ENCODE peak calls at places on chromosome 9, in eight cellular contexts. C is ovary, N is right lobe of liver, F is A549, V is body of pancreas, A is HepG2, D is endothelial cell of umbilical vein, W is heart left ventricle. K is an unnamed sample.

GRCh38 chr9:27365977-27366376 is 69.0 kb upstream of the EQTN start:
- DNase-seq in D (no peak), F (no peak), A (no peak), N (no peak), C (no peak), V (no peak), W (no peak), K (no peak)

GRCh38 chr9:35357116-35357515 is 132.8 kb upstream of the RUSC2 start:
- DNase-seq in N (no peak), F (no peak), V (no peak), W (no peak), A (no peak), C (no peak), D (no peak), K (no peak)

GRCh38 chr9:135907446-135908333 is at the start of gene CAMSAP1:
- DNase-seq in F (peak), C (peak), N (peak), D (peak), A (peak), V (peak), W (peak), K (peak)

GRCh38 chr9:77648458-77649108 is 461 bp upstream of the GNA14 start:
- DNase-seq in V (peak), F (no peak), D (peak), N (peak), W (peak), A (no peak), C (peak), K (peak)

GRCh38 chr9:36893148-36893547 is 140.9 kb downstream of the PAX5 start:
- DNase-seq in C (no peak), A (no peak), F (no peak), D (no peak), W (no peak), V (no peak), N (no peak), K (peak)

GRCh38 chr9:96858018-96858573 is 3.8 kb upstream of the ZNF782 start:
- DNase-seq in V (no peak), W (no peak), F (no peak), N (no peak), C (no peak), D (no peak), A (peak), K (no peak)

GRCh38 chr9:20012232-20012631 is 223.4 kb upstream of the SLC24A2 start:
- DNase-seq in A (no peak), W (no peak), C (no peak), V (no peak), N (no peak), D (no peak), F (no peak), K (no peak)

GRCh38 chr9:115411516-115411915 is 293.6 kb upstream of the TNC start:
- DNase-seq in W (no peak), A (no peak), F (no peak), V (no peak), C (no peak), D (no peak), N (no peak), K (no peak)

GRCh38 chr9:69809304-69809863 is 11.2 kb upstream of the CFAP95 start:
- DNase-seq in F (no peak), A (no peak), V (no peak), C (no peak), D (peak), W (no peak), N (no peak), K (no peak)

GRCh38 chr9:15307523-15307841 is 466 bp upstream of the TTC39B start:
- DNase-seq in W (no peak), N (no peak), C (no peak), A (no peak), F (no peak), D (no peak), V (no peak), K (no peak)
- TF ChIP-seq CTCF in W (no peak), N (no peak), C (no peak), A (peak), F (peak), D (no peak), V (no peak), K (no peak)

GRCh38 chr9:81080900-81081299 is 608.4 kb downstream of the TLE1 start:
- DNase-seq in F (no peak), N (no peak), V (no peak), D (no peak), C (no peak), A (no peak), W (no peak), K (no peak)

GRCh38 chr9:81083062-81083461 is 606.3 kb downstream of the TLE1 start:
- DNase-seq in C (no peak), D (no peak), F (no peak), N (no peak), W (no peak), V (no peak), A (no peak), K (no peak)

GRCh38 chr9:81082251-81082650 is 607.1 kb downstream of the TLE1 start:
- DNase-seq in F (no peak), C (no peak), N (no peak), V (no peak), A (no peak), D (no peak), W (no peak), K (no peak)

GRCh38 chr9:81086421-81086820 is 602.9 kb downstream of the TLE1 start:
- DNase-seq in F (no peak), W (no peak), N (no peak), D (no peak), C (no peak), A (no peak), V (no peak), K (no peak)

GRCh38 chr9:81083821-81084512 is 605.4 kb downstream of the TLE1 start:
- DNase-seq in N (no peak), D (peak), A (no peak), W (no peak), F (no peak), V (no peak), C (no peak), K (peak)
- H3K4me3 ChIP-seq in N (no peak), D (no peak), A (no peak), W (no peak), F (no peak), V (no peak), C (no peak), K (no peak)

GRCh38 chr9:32552172-32552872 is at the start of the genes SMIM27 and TOPORS:
- DNase-seq in V (peak), A (peak), D (peak), W (peak), F (peak), C (peak), N (peak), K (peak)
- TF ChIP-seq POLR2A in V (peak), A (peak), D (peak), W (peak), F (peak), C (peak), N (peak), K (peak)

DNA sequence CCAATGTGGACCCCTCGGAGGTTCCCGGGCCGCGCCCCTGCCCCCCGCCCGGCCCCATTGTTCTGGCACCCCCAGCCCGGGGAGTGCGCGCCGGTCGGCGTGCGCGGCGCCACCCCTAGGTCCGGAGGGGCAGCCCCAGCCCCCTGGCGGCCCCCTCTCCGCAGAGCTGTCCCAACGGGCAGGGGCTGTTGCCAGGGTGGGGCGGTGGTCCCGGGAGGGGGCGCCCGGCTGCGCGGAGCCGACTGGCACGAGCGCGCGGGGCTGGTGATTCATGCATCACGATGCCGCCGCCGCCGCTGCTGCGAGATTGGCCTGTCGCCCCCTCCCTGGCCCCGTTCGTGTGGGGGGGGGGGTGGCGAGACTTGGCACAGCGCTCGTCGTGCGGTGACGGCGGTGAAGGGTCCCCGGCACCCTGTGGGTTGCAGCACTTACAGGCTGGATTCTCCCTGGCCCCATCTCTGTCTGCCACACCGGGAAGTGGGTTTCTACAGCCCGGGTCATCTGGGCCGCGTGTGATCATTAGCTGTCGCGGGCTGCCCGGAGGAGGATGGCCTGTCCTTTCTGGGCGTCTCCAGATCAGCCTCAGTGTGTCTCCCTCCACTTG is 756 bp downstream of the NCS1 start:
- DNase-seq in C (peak), D (peak), A (no peak), V (no peak), N (no peak), W (no peak), F (peak), K (no peak)
- TF ChIP-seq CTCF in C (no peak), D (no peak), A (no peak), V (no peak), N (no peak), W (no peak), F (peak), K (peak)

GRCh38 chr9:137045294-137046093 is 483 bp downstream of the NPDC1 start:
- DNase-seq in A (no peak), D (peak), W (peak), N (no peak), C (peak), V (no peak), F (no peak), K (no peak)
- H3K4me3 ChIP-seq in A (peak), D (peak), W (peak), N (peak), C (peak), V (no peak), F (peak), K (no peak)

DNA sequence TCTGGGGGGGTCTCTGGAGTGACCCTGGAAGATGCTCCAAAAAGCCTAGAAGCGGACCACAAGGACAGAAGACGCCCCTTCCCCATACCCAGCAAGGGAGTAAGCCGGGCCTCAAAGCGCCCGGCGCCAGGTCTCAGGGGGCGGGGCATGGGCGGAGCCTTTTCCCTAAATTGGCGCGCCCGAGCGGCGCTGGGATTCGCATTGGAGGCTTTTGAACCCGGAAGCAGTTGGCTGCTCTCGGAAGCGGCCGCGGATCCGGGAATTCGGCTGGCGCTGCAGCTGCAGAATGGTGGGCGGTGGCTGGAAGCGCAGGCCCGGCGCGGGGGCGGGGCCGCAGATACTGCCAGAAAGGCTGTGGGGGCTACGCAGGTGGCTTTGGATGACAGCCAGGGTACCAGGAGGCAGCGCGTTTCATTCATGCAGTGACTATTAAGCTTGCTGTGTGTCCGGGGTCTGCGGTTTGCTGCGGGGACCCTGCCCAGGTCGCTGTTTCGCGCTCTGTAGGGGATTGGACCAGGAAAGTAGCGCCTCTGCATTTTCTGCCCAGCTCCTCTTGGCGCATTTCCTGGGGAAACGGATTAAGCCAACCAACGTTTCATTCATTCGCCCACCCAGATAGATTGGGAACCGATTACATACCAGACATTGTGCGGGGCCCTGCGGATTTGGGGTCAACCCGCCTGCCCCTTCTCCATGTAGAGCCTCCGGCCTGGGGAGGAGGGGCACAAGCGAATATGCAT is 83.0 kb upstream of the FREM1 start:
- DNase-seq in F (peak), A (no peak), C (peak), N (peak), W (peak), D (peak), V (peak), K (peak)
- TF ChIP-seq POLR2A in F (no peak), A (no peak), C (no peak), N (no peak), W (no peak), D (peak), V (peak), K (no peak)

K was measured in adrenal gland.